ENCODE peak calls at places on chromosomes 3 and 15, in five cellular contexts. C, Q, G, J and Y are unnamed samples.

GRCh38 chr15:42716626-42717025 is 20.3 kb downstream of the CDAN1 start:
- DNase-seq in C (no peak), Q (no peak), G (no peak), J (no peak), Y (no peak)

GRCh38 chr3:187677604-187678003 is 7.4 kb upstream of the SST start:
- DNase-seq in C (no peak), Q (peak), G (no peak), J (no peak), Y (no peak)

GRCh38 chr3:11568503-11569155 is 75.1 kb downstream of the VGLL4 start:
- DNase-seq in C (no peak), Q (peak), G (peak), J (peak), Y (peak)

GRCh38 chr15:26314577-26314976 is 451.4 kb upstream of the ATP10A start:
- DNase-seq in C (no peak), Q (no peak), G (no peak), J (no peak), Y (no peak)

GRCh38 chr3:142863010-142863787 is 25.7 kb downstream of the PCOLCE2 start:
- DNase-seq in C (no peak), Q (no peak), G (peak), J (no peak), Y (peak)

GRCh38 chr3:49842843-49843242 is 13.5 kb downstream of the TRAIP start:
- DNase-seq in C (no peak), Q (no peak), G (no peak), J (no peak), Y (no peak)

GRCh38 chr3:144369151-144369879 is 397.7 kb downstream of the DIPK2A start:
- DNase-seq in C (no peak), Q (no peak), G (no peak), J (no peak), Y (no peak)

GRCh38 chr3:64049136-64049535 is 25.8 kb upstream of the PSMD6 start:
- DNase-seq in C (no peak), Q (no peak), G (peak), J (no peak), Y (no peak)

GRCh38 chr3:27532931-27533607 is 48.9 kb upstream of the SLC4A7 start:
- DNase-seq in C (no peak), Q (no peak), G (no peak), J (no peak), Y (no peak)

GRCh38 chr3:111539351-111540331 is 2.4 kb upstream of the CD96 start:
- DNase-seq in C (no peak), Q (no peak), G (no peak), J (peak), Y (peak)

GRCh38 chr15:97653896-97654295 is 306.6 kb upstream of the ARRDC4 start:
- DNase-seq in C (no peak), Q (no peak), G (no peak), J (no peak), Y (no peak)

GRCh38 chr3:127820871-127821853 is 1.2 kb downstream of the MGLL start:
- DNase-seq in C (no peak), Q (no peak), G (no peak), J (no peak), Y (no peak)

GRCh38 chr15:78047631-78048409 is 29.7 kb downstream of the TBC1D2B start:
- DNase-seq in C (no peak), Q (no peak), G (no peak), J (no peak), Y (no peak)

GRCh38 chr15:58918239-58918638 is 15.2 kb downstream of the SLTM start:
- DNase-seq in C (no peak), Q (no peak), G (no peak), J (no peak), Y (no peak)

GRCh38 chr3:101143002-101143401 is 149.8 kb upstream of the ABI3BP start:
- DNase-seq in C (no peak), Q (no peak), G (no peak), J (no peak), Y (no peak)

GRCh38 chr15:61893146-61893545 is 167.1 kb downstream of the VPS13C start:
- DNase-seq in C (no peak), Q (no peak), G (no peak), J (no peak), Y (no peak)

GRCh38 chr15:68578175-68578959 is 426 bp upstream of the CORO2B start:
- DNase-seq in C (no peak), Q (no peak), G (peak), J (peak), Y (no peak)

GRCh38 chr3:94159062-94159726 is 96.3 kb downstream of the NSUN3 start:
- DNase-seq in C (no peak), Q (peak), G (peak), J (no peak), Y (no peak)

GRCh38 chr3:10312391-10312790 is 8.5 kb downstream of the SEC13 start:
- DNase-seq in C (no peak), Q (no peak), G (no peak), J (no peak), Y (no peak)

GRCh38 chr3:113138839-113139743 is 72.3 kb upstream of the BOC start:
- DNase-seq in C (no peak), Q (no peak), G (no peak), J (no peak), Y (no peak)

GRCh38 chr3:31377045-31377642 is 155.6 kb upstream of the STT3B start:
- DNase-seq in C (no peak), Q (no peak), G (peak), J (no peak), Y (peak)

GRCh38 chr3:72447059-72447946 is 400.9 kb downstream of the SHQ1 start:
- DNase-seq in C (no peak), Q (peak), G (peak), J (peak), Y (peak)

GRCh38 chr3:151327571-151328198 is 1.7 kb downstream of the P2RY13 start:
- DNase-seq in C (no peak), Q (no peak), G (no peak), J (no peak), Y (no peak)

GRCh38 chr3:52529376-52530333 is 4.0 kb downstream of the NT5DC2 start:
- DNase-seq in C (no peak), Q (no peak), G (no peak), J (no peak), Y (peak)

GRCh38 chr15:42387603-42388002 is 28.3 kb downstream of the CAPN3 start:
- DNase-seq in C (no peak), Q (no peak), G (no peak), J (no peak), Y (no peak)

GRCh38 chr15:40414816-40415215 is 9.2 kb downstream of the IVD start:
- DNase-seq in C (no peak), Q (no peak), G (no peak), J (no peak), Y (no peak)

GRCh38 chr3:4680881-4681300 is 187.7 kb downstream of the ITPR1 start:
- DNase-seq in C (no peak), Q (no peak), G (no peak), J (no peak), Y (no peak)

GRCh38 chr3:86973440-86973839 is 17.5 kb downstream of the VGLL3 start:
- DNase-seq in C (peak), Q (no peak), G (no peak), J (no peak), Y (no peak)

GRCh38 chr3:79161941-79162340 is 605.9 kb downstream of the ROBO1 start:
- DNase-seq in C (no peak), Q (peak), G (peak), J (no peak), Y (no peak)

GRCh38 chr15:55775316-55775715 is 32.4 kb upstream of the PRTG start:
- DNase-seq in C (no peak), Q (no peak), G (peak), J (no peak), Y (no peak)

GRCh38 chr3:155110021-155110420 is 29.9 kb downstream of the MME start:
- DNase-seq in C (no peak), Q (no peak), G (no peak), J (no peak), Y (no peak)

GRCh38 chr15:64334530-64334929 is 21.4 kb downstream of the CSNK1G1 start:
- DNase-seq in C (no peak), Q (no peak), G (no peak), J (no peak), Y (no peak)

GRCh38 chr3:2198880-2199279 is 100.2 kb downstream of the CNTN4 start:
- DNase-seq in C (no peak), Q (no peak), G (no peak), J (no peak), Y (no peak)

GRCh38 chr15:31483053-31483923 is 156.7 kb downstream of the KLF13 start:
- DNase-seq in C (no peak), Q (no peak), G (no peak), J (peak), Y (no peak)

GRCh38 chr3:192212979-192213378 is 514.4 kb downstream of the FGF12 start:
- DNase-seq in C (no peak), Q (no peak), G (no peak), J (no peak), Y (no peak)

GRCh38 chr15:24718289-24719082 is 42.9 kb downstream of the NPAP1 start:
- DNase-seq in C (no peak), Q (no peak), G (no peak), J (no peak), Y (no peak)

GRCh38 chr3:160224256-160224655 is 966 bp upstream of the C3orf80 start:
- DNase-seq in C (no peak), Q (no peak), G (no peak), J (no peak), Y (no peak)

GRCh38 chr3:194718069-194718468 is 32.4 kb downstream of the FAM43A start:
- DNase-seq in C (no peak), Q (no peak), G (no peak), J (no peak), Y (no peak)
- H3K4me3 ChIP-seq in C (no peak), Q (no peak), G (no peak), J (no peak), Y (no peak)

GRCh38 chr3:123341871-123342630 is 106.8 kb downstream of the ADCY5 start:
- DNase-seq in C (no peak), Q (no peak), G (no peak), J (no peak), Y (no peak)
- TF ChIP-seq CTCF in C (no peak), Q (no peak), G (no peak), J (no peak), Y (no peak)

GRCh38 chr3:115624029-115624645 is 827 bp downstream of the GAP43 start:
- DNase-seq in C (no peak), Q (no peak), G (no peak), J (no peak), Y (no peak)
- H3K4me3 ChIP-seq in C (peak), Q (no peak), G (peak), J (no peak), Y (peak)

GRCh38 chr15:60535743-60536142 is 56.8 kb upstream of the ICE2 start:
- DNase-seq in C (no peak), Q (no peak), G (no peak), J (no peak), Y (no peak)

GRCh38 chr15:60536951-60537350 is 58.0 kb upstream of the ICE2 start:
- DNase-seq in C (no peak), Q (no peak), G (no peak), J (no peak), Y (no peak)

GRCh38 chr15:60534546-60534945 is 55.6 kb upstream of the ICE2 start:
- DNase-seq in C (no peak), Q (no peak), G (no peak), J (no peak), Y (no peak)

GRCh38 chr15:60535265-60535664 is 56.3 kb upstream of the ICE2 start:
- DNase-seq in C (no peak), Q (no peak), G (no peak), J (no peak), Y (no peak)

DNA sequence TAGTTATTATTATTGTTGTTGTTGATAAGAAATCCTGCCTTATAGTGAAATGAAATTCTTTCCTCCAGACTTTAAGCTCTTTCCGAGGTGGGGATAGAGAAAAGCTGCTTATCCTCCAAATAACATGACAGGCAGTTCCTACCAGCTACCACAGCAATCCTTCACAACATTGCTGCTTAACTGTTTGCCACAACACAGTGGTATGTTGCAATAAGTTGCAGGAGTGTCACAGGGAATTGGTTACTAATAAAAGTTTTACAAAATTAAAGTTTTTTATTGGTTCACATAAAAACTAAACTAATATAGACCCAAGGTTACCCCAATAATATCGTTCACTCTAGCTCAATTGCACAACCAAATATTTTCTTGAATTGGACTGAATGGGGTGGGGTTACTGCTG is 57.4 kb upstream of the ICE2 start:
- DNase-seq in C (no peak), Q (no peak), G (no peak), J (no peak), Y (no peak)
- TF ChIP-seq CTCF in C (no peak), Q (no peak), G (no peak), J (no peak), Y (no peak)

GRCh38 chr15:83284563-83285283 is at the start of gene BNC1:
- DNase-seq in C (no peak), Q (no peak), G (no peak), J (no peak), Y (no peak)
- H3K4me3 ChIP-seq in C (peak), Q (peak), G (peak), J (no peak), Y (peak)

GRCh38 chr15:100383302-100384107 is 41.7 kb upstream of the ADAMTS17 start:
- DNase-seq in C (no peak), Q (no peak), G (no peak), J (peak), Y (no peak)
- TF ChIP-seq CTCF in C (no peak), Q (no peak), G (peak), J (no peak), Y (peak)

GRCh38 chr15:92473784-92474183 is 80.1 kb downstream of the ST8SIA2 start:
- DNase-seq in C (no peak), Q (no peak), G (no peak), J (no peak), Y (no peak)
- H3K4me3 ChIP-seq in C (no peak), Q (no peak), G (no peak), J (no peak), Y (no peak)